ENCODE peak calls at places on chromosomes 3 and 15, in eight cellular contexts. R, S, Z, M, N, I, L and O are unnamed samples.

GRCh38 chr3:72338942-72339749 is 509.1 kb downstream of the SHQ1 start:
- DNase-seq in R (no peak), S (peak; percentile 58), Z (no peak), M (no peak), N (peak; percentile 98), I (no peak), L (no peak), O (no peak)

GRCh38 chr3:50599716-50600118 is 11.9 kb downstream of the CISH start:
- DNase-seq in R (no peak), S (no peak), Z (no peak), M (no peak), N (no peak), I (no peak), L (no peak), O (no peak)

GRCh38 chr3:192259661-192260060 is 467.7 kb downstream of the FGF12 start:
- DNase-seq in R (no peak), S (no peak), Z (no peak), M (no peak), N (no peak), I (no peak), L (no peak), O (no peak)

GRCh38 chr15:23564798-23565394 is 578 bp upstream of the MKRN3 start:
- DNase-seq in R (no peak), S (no peak), Z (no peak), M (no peak), N (no peak), I (no peak), L (no peak), O (no peak)

GRCh38 chr3:103052236-103052830 is 617.5 kb downstream of the ZPLD1 start:
- DNase-seq in R (peak; percentile 51), S (no peak), Z (no peak), M (no peak), N (no peak), I (no peak), L (no peak), O (no peak)

GRCh38 chr3:11832964-11833621 is 13.6 kb downstream of the TAMM41 start:
- DNase-seq in R (no peak), S (no peak), Z (no peak), M (no peak), N (no peak), I (no peak), L (no peak), O (no peak)

GRCh38 chr3:107283948-107284347 is 93.3 kb upstream of the CCDC54 start:
- DNase-seq in R (no peak), S (no peak), Z (no peak), M (no peak), N (no peak), I (no peak), L (no peak), O (no peak)

GRCh38 chr15:47384316-47384715 is 333.0 kb upstream of the SEMA6D start:
- DNase-seq in R (no peak), S (no peak), Z (no peak), M (no peak), N (peak; percentile 82), I (no peak), L (no peak), O (no peak)

GRCh38 chr15:42036991-42037390 is 16.1 kb upstream of the PLA2G4E start:
- DNase-seq in R (no peak), S (no peak), Z (no peak), M (no peak), N (no peak), I (no peak), L (no peak), O (no peak)

GRCh38 chr3:79587150-79587549 is 180.6 kb downstream of the ROBO1 start:
- DNase-seq in R (no peak), S (no peak), Z (no peak), M (no peak), N (no peak), I (no peak), L (no peak), O (no peak)

GRCh38 chr15:69897471-69898237 is 200.1 kb downstream of the TLE3 start:
- DNase-seq in R (no peak), S (no peak), Z (no peak), M (no peak), N (no peak), I (no peak), L (no peak), O (no peak)

GRCh38 chr3:30232142-30232541 is 374.3 kb upstream of the TGFBR2 start:
- DNase-seq in R (no peak), S (no peak), Z (no peak), M (no peak), N (peak; percentile 82), I (no peak), L (no peak), O (no peak)

GRCh38 chr3:61637088-61638051 is 76.0 kb downstream of the PTPRG start:
- DNase-seq in R (peak; percentile 76), S (no peak), Z (peak; percentile 27), M (no peak), N (peak; percentile 29), I (no peak), L (peak; percentile 38), O (no peak)

GRCh38 chr3:102259636-102260035 is 175.2 kb upstream of the ZPLD1 start:
- DNase-seq in R (no peak), S (no peak), Z (no peak), M (no peak), N (no peak), I (no peak), L (no peak), O (no peak)

GRCh38 chr15:84929795-84930371 is 45.4 kb downstream of the SLC28A1 start:
- DNase-seq in R (peak; percentile 89), S (no peak), Z (no peak), M (no peak), N (peak; percentile 77), I (no peak), L (no peak), O (no peak)

GRCh38 chr15:71545223-71545760 is 265.1 kb upstream of the NR2E3 start:
- DNase-seq in R (no peak), S (no peak), Z (no peak), M (peak; percentile 68), N (no peak), I (no peak), L (no peak), O (no peak)

GRCh38 chr15:40927497-40928346 is 1.4 kb upstream of the DLL4 start:
- DNase-seq in R (peak; percentile 65), S (peak; percentile 54), Z (no peak), M (no peak), N (no peak), I (no peak), L (no peak), O (no peak)

DNA sequence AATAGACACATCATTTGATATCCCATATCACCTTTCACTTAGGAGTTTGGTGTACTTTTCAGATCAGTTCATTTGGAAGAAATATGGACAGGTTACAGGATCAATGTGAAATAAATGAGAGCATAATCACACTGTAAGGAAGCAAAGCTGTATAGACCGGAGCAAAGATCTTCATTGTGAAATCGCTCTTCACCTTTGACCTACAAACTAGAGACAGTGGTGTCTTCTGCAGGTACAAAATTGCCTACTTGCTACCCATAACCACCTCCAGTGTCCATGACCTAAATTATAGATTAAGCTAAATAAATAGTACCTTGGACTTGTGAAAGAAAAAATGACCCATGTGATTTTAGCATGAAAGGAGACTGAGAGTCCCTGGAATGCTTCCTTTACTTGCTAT is 379.4 kb upstream of the SUCLG2 start:
- DNase-seq in R (no peak), S (no peak), Z (no peak), M (no peak), N (no peak), I (no peak), L (no peak), O (no peak)
- TF ChIP-seq CTCF in R (no peak), S (no peak), Z (no peak), M (no peak), N (no peak), I (no peak), L (no peak), O (no peak)

GRCh38 chr3:195226900-195227447 is 44.0 kb downstream of the XXYLT1 start:
- DNase-seq in R (peak; percentile 34), S (no peak), Z (no peak), M (peak; percentile 62), N (no peak), I (peak; percentile 1), L (peak; percentile 45), O (no peak)
- TF ChIP-seq CTCF in R (no peak), S (peak; percentile 48), Z (peak; percentile 41), M (peak; percentile 29), N (peak; percentile 70), I (no peak), L (peak; percentile 76), O (peak; percentile 28)

DNA sequence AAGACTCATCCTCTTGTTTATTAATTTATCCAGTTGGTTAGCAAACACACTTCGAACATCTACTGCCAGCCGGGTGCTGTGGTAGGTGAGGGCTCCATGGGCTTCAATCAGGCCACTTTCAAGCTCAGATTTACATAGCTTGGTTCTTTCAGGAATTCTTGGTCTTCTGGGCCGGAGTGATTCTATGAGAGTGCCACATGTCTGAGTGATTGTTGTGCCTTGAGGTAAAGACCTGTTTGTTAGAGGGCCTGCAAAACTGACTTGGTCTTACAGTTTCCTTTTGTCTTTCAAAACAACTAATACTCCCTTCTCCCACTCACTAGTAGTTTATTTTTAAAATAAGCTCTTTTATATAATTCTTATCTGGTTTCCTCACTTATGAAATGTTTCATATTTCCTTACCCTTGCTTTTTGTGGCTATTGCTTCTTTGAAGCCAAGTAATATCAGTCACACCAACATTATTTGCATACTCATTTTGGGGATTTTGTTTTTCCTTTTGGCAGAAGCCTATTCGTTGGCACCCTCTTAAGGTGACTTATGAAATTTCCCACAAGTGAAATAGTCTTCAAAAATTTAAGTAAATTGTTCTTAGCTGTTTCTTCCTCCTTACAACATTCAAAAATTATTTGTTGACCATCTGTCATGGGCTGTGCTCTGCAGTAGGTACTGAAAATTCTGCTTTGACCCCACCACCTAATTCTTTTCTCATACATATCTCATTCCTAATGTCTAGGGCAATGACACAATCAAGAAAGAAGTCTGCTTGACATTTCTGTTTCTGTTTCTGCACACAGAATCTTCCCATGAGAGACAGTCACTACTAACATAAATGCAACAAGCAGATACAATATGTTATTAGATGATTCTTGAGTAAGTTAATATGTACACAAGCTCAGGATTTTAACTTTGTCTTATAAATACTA is 120.2 kb downstream of the LRRC28 start:
- DNase-seq in R (no peak), S (peak; percentile 44), Z (peak; percentile 27), M (no peak), N (no peak), I (no peak), L (no peak), O (no peak)
- TF ChIP-seq CTCF in R (no peak), S (peak; percentile 45), Z (peak; percentile 21), M (no peak), N (peak; percentile 41), I (no peak), L (no peak), O (no peak)

GRCh38 chr15:62069551-62069950 is 2.8 kb downstream of the C2CD4A start:
- DNase-seq in R (no peak), S (no peak), Z (no peak), M (no peak), N (no peak), I (no peak), L (no peak), O (no peak)

GRCh38 chr15:62068787-62069170 is 2.0 kb downstream of the C2CD4A start:
- DNase-seq in R (no peak), S (no peak), Z (no peak), M (no peak), N (no peak), I (no peak), L (no peak), O (no peak)

GRCh38 chr15:62068071-62068786 is 1.5 kb downstream of the C2CD4A start:
- DNase-seq in R (peak; percentile 77), S (peak; percentile 45), Z (peak; percentile 41), M (no peak), N (no peak), I (no peak), L (peak; percentile 71), O (peak; percentile 41)

GRCh38 chr15:62075595-62076279 is 9.0 kb downstream of the C2CD4A start:
- DNase-seq in R (no peak), S (no peak), Z (no peak), M (no peak), N (peak; percentile 71), I (no peak), L (no peak), O (no peak)

GRCh38 chr15:62071711-62072308 is 5.0 kb downstream of the C2CD4A start:
- DNase-seq in R (no peak), S (peak; percentile 52), Z (peak; percentile 40), M (no peak), N (peak; percentile 39), I (no peak), L (no peak), O (no peak)
- TF ChIP-seq CTCF in R (peak; percentile 30), S (peak; percentile 58), Z (peak; percentile 56), M (peak; percentile 73), N (peak; percentile 87), I (peak; percentile 75), L (no peak), O (peak; percentile 82)